ENCODE peak calls at places on chromosomes 11 and 22, in four cellular contexts. S, Y, L and G are unnamed samples.

GRCh38 chr11:94120946-94121345 is 7.7 kb upstream of the PANX1 start:
- DNase-seq in S (peak; percentile 91), Y (no peak), L (no peak), G (no peak)

GRCh38 chr11:61446211-61446651 is 16.3 kb downstream of the SDHAF2 start:
- DNase-seq in S (peak; percentile 97), Y (peak; percentile 92), L (peak; percentile 93), G (peak; percentile 95)

GRCh38 chr22:39290724-39291161 is 28.7 kb downstream of the RPL3 start:
- DNase-seq in S (peak; percentile 71), Y (peak; percentile 90), L (no peak), G (no peak)

GRCh38 chr11:103923473-103923931 is 112.9 kb upstream of the DDI1 start:
- DNase-seq in S (no peak), Y (no peak), L (no peak), G (no peak)

GRCh38 chr11:91591021-91591420 is 633.6 kb upstream of the FAT3 start:
- DNase-seq in S (no peak), Y (no peak), L (no peak), G (no peak)

GRCh38 chr22:38490915-38491314 is 15.2 kb downstream of the DDX17 start:
- DNase-seq in S (peak; percentile 79), Y (peak; percentile 59), L (no peak), G (no peak)

GRCh38 chr11:11816511-11817319 is 25.1 kb upstream of the USP47 start:
- DNase-seq in S (peak; percentile 69), Y (no peak), L (no peak), G (no peak)

GRCh38 chr22:19398206-19398605 is 33.3 kb downstream of the HIRA start:
- DNase-seq in S (no peak), Y (no peak), L (no peak), G (no peak)

GRCh38 chr11:83033367-83033766 is 38.3 kb downstream of the RAB30 start:
- DNase-seq in S (no peak), Y (no peak), L (no peak), G (no peak)